ENCODE peak calls at places on chromosomes 16 and 17, in ten cellular contexts. L is mammary epithelial cell, E is lung, S is pancreas, B is natural killer cell, N is mesothelial cell of epicardium, F is spleen, Q is thyroid gland, C is nephron progenitor cell, J is SK-N-SH. X is an unnamed sample.

GRCh38 chr17:7004398-7005253 is 7.8 kb upstream of the RNASEK start:
- DNase-seq in E (no peak), B (no peak), J (peak; percentile 70), S (no peak), F (peak; percentile 80), L (peak; percentile 69), N (no peak), C (no peak), Q (no peak), X (no peak)

GRCh38 chr16:24543949-24544348 is 4.6 kb downstream of the RBBP6 start:
- DNase-seq in Q (no peak), B (no peak), E (no peak), C (no peak), J (no peak), L (no peak), N (no peak), F (no peak), S (no peak), X (no peak)

GRCh38 chr17:73232587-73233373 is 28.9 kb downstream of the CPSF4L start:
- DNase-seq in S (peak; percentile 32), F (peak; percentile 92), B (no peak), J (no peak), E (no peak), Q (peak; percentile 29), L (peak; percentile 57), N (no peak), C (peak; percentile 68), X (no peak)

GRCh38 chr17:50871898-50872297 is 5.7 kb upstream of the TOB1 start:
- DNase-seq in E (no peak), C (no peak), L (no peak), B (no peak), J (peak; percentile 36), Q (no peak), S (no peak), N (no peak), F (no peak), X (no peak)

GRCh38 chr17:69575346-69575761 is 160.9 kb downstream of the MAP2K6 start:
- DNase-seq in J (no peak), B (no peak), S (no peak), F (no peak), E (no peak), N (no peak), Q (peak; percentile 55), L (no peak), C (no peak), X (no peak)

GRCh38 chr16:85235988-85236831 is 123.9 kb upstream of the CIBAR2 start:
- DNase-seq in J (no peak), Q (peak; percentile 56), C (no peak), F (no peak), E (no peak), B (no peak), N (no peak), L (no peak), S (no peak), X (no peak)

GRCh38 chr16:85563515-85564276 is 49.4 kb upstream of the GSE1 start:
- DNase-seq in Q (peak; percentile 83), N (no peak), J (peak; percentile 90), C (peak; percentile 68), F (peak; percentile 88), L (no peak), B (no peak), S (no peak), E (peak; percentile 76), X (no peak)

GRCh38 chr16:23504076-23504452 is 6.2 kb downstream of the GGA2 start:
- DNase-seq in L (peak; percentile 91), S (peak; percentile 44), B (no peak), N (no peak), C (no peak), F (no peak), J (no peak), Q (peak; percentile 57), E (peak; percentile 70), X (no peak)

GRCh38 chr17:15257316-15257925 is 7.7 kb downstream of the PMP22 start:
- DNase-seq in E (peak; percentile 84), F (peak; percentile 86), C (peak; percentile 69), B (peak; percentile 36), L (peak; percentile 58), Q (peak; percentile 83), J (peak; percentile 83), S (peak; percentile 62), N (peak; percentile 37), X (peak; percentile 75)

GRCh38 chr16:17744903-17745581 is 274.3 kb upstream of the XYLT1 start:
- DNase-seq in N (no peak), S (no peak), E (no peak), J (no peak), Q (no peak), C (peak; percentile 46), B (no peak), L (no peak), F (no peak), X (no peak)

GRCh38 chr17:43701318-43701743 is 39.6 kb upstream of the MEOX1 start:
- DNase-seq in C (no peak), F (peak; percentile 84), J (no peak), N (no peak), E (no peak), Q (no peak), S (no peak), L (peak; percentile 91), B (peak; percentile 75), X (no peak)

GRCh38 chr16:71499775-71500364 is 10.7 kb upstream of the ZNF19 start:
- DNase-seq in L (peak; percentile 37), E (no peak), N (no peak), Q (peak; percentile 27), B (peak; percentile 22), C (peak; percentile 53), F (no peak), J (peak; percentile 66), S (peak; percentile 15), X (no peak)

GRCh38 chr16:10529895-10530669 is 50.3 kb downstream of the EMP2 start:
- DNase-seq in S (no peak), N (no peak), C (no peak), B (no peak), Q (no peak), F (no peak), J (no peak), E (no peak), L (no peak), X (no peak)
- TF ChIP-seq CTCF in S (no peak), N (no peak), C (no peak), B (no peak), Q (no peak), F (no peak), J (no peak), E (no peak), L (no peak), X (no peak)

GRCh38 chr17:76119409-76120371 is 16.1 kb upstream of the EXOC7 start:
- DNase-seq in E (no peak), N (no peak), B (no peak), Q (no peak), F (no peak), C (no peak), J (no peak), S (no peak), L (no peak), X (no peak)
- TF ChIP-seq CTCF in E (no peak), N (no peak), B (no peak), Q (no peak), F (no peak), C (no peak), J (no peak), S (no peak), L (no peak), X (no peak)

DNA sequence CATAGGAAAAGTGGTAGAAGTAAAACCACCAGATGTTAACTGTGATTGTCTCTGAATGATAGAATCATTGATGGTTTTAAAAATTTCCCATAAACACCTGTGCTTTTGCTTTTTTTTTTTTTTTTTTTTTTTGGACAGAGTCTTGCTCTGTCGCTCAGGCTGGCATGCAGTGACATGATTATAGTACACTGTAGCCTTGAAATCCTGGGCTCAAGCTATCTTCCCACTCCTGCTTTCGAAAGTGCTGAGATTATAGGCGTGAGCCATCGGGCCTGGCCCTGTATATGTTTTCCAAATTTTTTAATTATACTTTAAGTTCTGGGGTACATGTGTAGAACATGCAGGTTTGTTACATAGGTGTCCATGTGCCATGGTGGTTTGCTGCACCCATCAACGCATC is 80.5 kb downstream of the NF1 start:
- DNase-seq in L (no peak), B (no peak), N (no peak), E (no peak), S (no peak), Q (no peak), J (no peak), F (no peak), C (no peak), X (no peak)
- TF ChIP-seq CTCF in L (no peak), B (no peak), N (no peak), E (no peak), S (no peak), Q (no peak), J (no peak), F (no peak), C (no peak), X (no peak)

DNA sequence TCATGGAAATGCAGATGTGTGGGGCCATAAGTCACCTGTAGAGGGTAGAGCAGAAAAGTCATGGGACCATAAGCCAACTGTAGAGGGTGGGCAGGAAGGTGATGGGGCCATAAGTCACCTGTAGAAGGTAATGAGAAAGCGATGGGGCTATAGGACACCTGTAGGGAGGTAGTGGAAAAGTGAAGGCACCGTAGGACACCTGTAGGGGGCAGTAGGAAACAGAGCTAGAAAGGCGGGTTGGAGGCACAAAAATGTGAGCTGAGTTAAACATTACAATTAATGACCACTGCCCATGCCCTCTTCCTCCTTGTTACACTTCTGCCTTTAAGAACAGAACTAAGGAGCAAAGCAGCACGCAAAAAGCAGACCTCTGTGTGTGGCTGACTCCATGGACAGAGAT is 150.1 kb downstream of the SHISA6 start:
- DNase-seq in C (no peak), B (no peak), Q (no peak), L (no peak), S (peak; percentile 16), J (peak; percentile 19), E (no peak), F (no peak), N (no peak), X (no peak)
- TF ChIP-seq CTCF in C (no peak), B (no peak), Q (no peak), L (no peak), S (peak; percentile 32), J (no peak), E (no peak), F (no peak), N (no peak), X (peak; percentile 37)

GRCh38 chr17:32335647-32336046 is 6.3 kb downstream of the C17orf75 start:
- DNase-seq in N (no peak), F (no peak), C (no peak), Q (no peak), S (no peak), J (no peak), L (peak; percentile 28), B (no peak), E (no peak), X (no peak)

GRCh38 chr17:32342603-32343325 is 791 bp upstream of the C17orf75 start:
- DNase-seq in E (no peak), B (no peak), C (no peak), F (no peak), N (no peak), J (no peak), S (no peak), L (no peak), Q (no peak), X (no peak)

GRCh38 chr17:32341857-32342602 is at the start of gene C17orf75:
- DNase-seq in E (peak; percentile 83), N (peak; percentile 46), Q (peak; percentile 75), B (peak; percentile 68), J (peak; percentile 87), S (peak; percentile 77), F (peak; percentile 95), L (peak; percentile 82), C (peak; percentile 70), X (peak; percentile 86)

GRCh38 chr17:32345953-32346600 is 3.9 kb upstream of the ZNF207 start:
- DNase-seq in S (no peak), L (no peak), E (no peak), C (no peak), Q (no peak), N (no peak), J (no peak), B (no peak), F (no peak), X (no peak)

GRCh38 chr17:32341141-32341856 is 674 bp downstream of the C17orf75 start:
- DNase-seq in Q (peak; percentile 17), E (no peak), S (no peak), J (peak; percentile 58), C (no peak), B (no peak), N (no peak), L (peak; percentile 21), F (no peak), X (no peak)
- TF ChIP-seq CTCF in Q (no peak), E (no peak), S (no peak), J (peak; percentile 31), C (no peak), B (no peak), N (no peak), L (peak; percentile 8), F (peak; percentile 10), X (peak; percentile 48)

X was measured in type B pancreatic cell.